ENCODE peak calls at places on chromosomes 13 and 19, in eight cellular contexts. One of them, this sample, is unnamed.

GRCh38 chr13:98542568-98543379 is 34.1 kb downstream of the STK24 start:
- DNase-seq in mesendoderm: no peak
- DNase-seq in HEK293T: no peak
- DNase-seq in Caco-2: no peak
- DNase-seq in activated T-cell treated with anti-CD3 and anti-CD28 coated beads, Interleukin-2, amount 50 U/mL, for 72 hours: no peak
- DNase-seq in Calu3: no peak
- DNase-seq in A549: no peak
- DNase-seq in uterus: no peak
- DNase-seq in this sample: no peak

GRCh38 chr13:31145417-31145816 is 16.3 kb downstream of the HSPH1 start:
- DNase-seq in mesendoderm: no peak
- DNase-seq in HEK293T: no peak
- DNase-seq in Caco-2: no peak
- DNase-seq in activated T-cell treated with anti-CD3 and anti-CD28 coated beads, Interleukin-2, amount 50 U/mL, for 72 hours: no peak
- DNase-seq in Calu3: no peak
- DNase-seq in A549: no peak
- DNase-seq in uterus: no peak
- DNase-seq in this sample: no peak

GRCh38 chr13:66665991-66666390 is 564.1 kb downstream of the PCDH9 start:
- DNase-seq in mesendoderm: peak; percentile 74
- DNase-seq in HEK293T: peak; percentile 55
- DNase-seq in Caco-2: no peak
- DNase-seq in activated T-cell treated with anti-CD3 and anti-CD28 coated beads, Interleukin-2, amount 50 U/mL, for 72 hours: no peak
- DNase-seq in Calu3: peak; percentile 3
- DNase-seq in A549: peak; percentile 61
- DNase-seq in uterus: no peak
- DNase-seq in this sample: no peak

GRCh38 chr13:30364133-30364532 is 56.8 kb upstream of the KATNAL1 start:
- DNase-seq in mesendoderm: peak; percentile 50
- DNase-seq in HEK293T: no peak
- DNase-seq in Caco-2: no peak
- DNase-seq in activated T-cell treated with anti-CD3 and anti-CD28 coated beads, Interleukin-2, amount 50 U/mL, for 72 hours: no peak
- DNase-seq in Calu3: no peak
- DNase-seq in A549: no peak
- DNase-seq in uterus: no peak
- DNase-seq in this sample: no peak

GRCh38 chr13:110376120-110376519 is 69.0 kb downstream of the COL4A2 start:
- DNase-seq in mesendoderm: no peak
- DNase-seq in HEK293T: no peak
- DNase-seq in Caco-2: no peak
- DNase-seq in activated T-cell treated with anti-CD3 and anti-CD28 coated beads, Interleukin-2, amount 50 U/mL, for 72 hours: no peak
- DNase-seq in Calu3: no peak
- DNase-seq in A549: no peak
- DNase-seq in uterus: no peak
- DNase-seq in this sample: no peak

GRCh38 chr13:68185767-68186166 is 955.6 kb upstream of the PCDH9 start:
- DNase-seq in mesendoderm: no peak
- DNase-seq in HEK293T: no peak
- DNase-seq in Caco-2: no peak
- DNase-seq in activated T-cell treated with anti-CD3 and anti-CD28 coated beads, Interleukin-2, amount 50 U/mL, for 72 hours: no peak
- DNase-seq in Calu3: no peak
- DNase-seq in A549: no peak
- DNase-seq in uterus: no peak
- DNase-seq in this sample: no peak

GRCh38 chr13:27827646-27828045 is 35.4 kb downstream of the GSX1 start:
- DNase-seq in mesendoderm: no peak
- DNase-seq in HEK293T: no peak
- DNase-seq in Caco-2: no peak
- DNase-seq in activated T-cell treated with anti-CD3 and anti-CD28 coated beads, Interleukin-2, amount 50 U/mL, for 72 hours: no peak
- DNase-seq in Calu3: no peak
- DNase-seq in A549: no peak
- DNase-seq in uterus: no peak
- DNase-seq in this sample: no peak

GRCh38 chr13:41565221-41565620 is 107.9 kb downstream of the RGCC start:
- DNase-seq in mesendoderm: no peak
- DNase-seq in HEK293T: no peak
- DNase-seq in Caco-2: no peak
- DNase-seq in activated T-cell treated with anti-CD3 and anti-CD28 coated beads, Interleukin-2, amount 50 U/mL, for 72 hours: no peak
- DNase-seq in Calu3: no peak
- DNase-seq in A549: no peak
- DNase-seq in uterus: no peak
- DNase-seq in this sample: no peak

GRCh38 chr13:111883571-111884343 is 183.2 kb upstream of the SOX1 start:
- DNase-seq in mesendoderm: no peak
- DNase-seq in HEK293T: no peak
- DNase-seq in Caco-2: no peak
- DNase-seq in activated T-cell treated with anti-CD3 and anti-CD28 coated beads, Interleukin-2, amount 50 U/mL, for 72 hours: no peak
- DNase-seq in Calu3: no peak
- DNase-seq in A549: no peak
- DNase-seq in uterus: no peak
- DNase-seq in this sample: no peak

GRCh38 chr13:50306096-50306495 is 290.9 kb downstream of the KCNRG start:
- DNase-seq in mesendoderm: no peak
- DNase-seq in HEK293T: no peak
- DNase-seq in Caco-2: no peak
- DNase-seq in activated T-cell treated with anti-CD3 and anti-CD28 coated beads, Interleukin-2, amount 50 U/mL, for 72 hours: no peak
- DNase-seq in Calu3: no peak
- DNase-seq in A549: no peak
- DNase-seq in uterus: no peak
- DNase-seq in this sample: no peak

GRCh38 chr19:43408043-43408442 is 6.6 kb upstream of the TEX101 start:
- DNase-seq in mesendoderm: no peak
- DNase-seq in HEK293T: no peak
- DNase-seq in Caco-2: no peak
- DNase-seq in activated T-cell treated with anti-CD3 and anti-CD28 coated beads, Interleukin-2, amount 50 U/mL, for 72 hours: no peak
- DNase-seq in Calu3: no peak
- DNase-seq in A549: no peak
- DNase-seq in uterus: no peak
- DNase-seq in this sample: no peak

GRCh38 chr13:46010148-46010547 is 42.4 kb downstream of the ZC3H13 start:
- DNase-seq in mesendoderm: peak; percentile 51
- DNase-seq in HEK293T: peak; percentile 4
- DNase-seq in Caco-2: no peak
- DNase-seq in activated T-cell treated with anti-CD3 and anti-CD28 coated beads, Interleukin-2, amount 50 U/mL, for 72 hours: no peak
- DNase-seq in Calu3: no peak
- DNase-seq in A549: peak; percentile 9
- DNase-seq in uterus: no peak
- DNase-seq in this sample: no peak

GRCh38 chr19:14203258-14203657 is 2.7 kb downstream of the ADGRL1 start:
- DNase-seq in mesendoderm: no peak
- DNase-seq in HEK293T: no peak
- DNase-seq in Caco-2: no peak
- DNase-seq in activated T-cell treated with anti-CD3 and anti-CD28 coated beads, Interleukin-2, amount 50 U/mL, for 72 hours: no peak
- DNase-seq in Calu3: no peak
- DNase-seq in A549: no peak
- DNase-seq in uterus: no peak
- DNase-seq in this sample: no peak

GRCh38 chr19:42198676-42199439 is 18.6 kb downstream of the DEDD2 start:
- DNase-seq in mesendoderm: peak; percentile 86
- DNase-seq in HEK293T: no peak
- DNase-seq in Caco-2: no peak
- DNase-seq in activated T-cell treated with anti-CD3 and anti-CD28 coated beads, Interleukin-2, amount 50 U/mL, for 72 hours: peak; percentile 73
- DNase-seq in Calu3: no peak
- DNase-seq in A549: no peak
- DNase-seq in uterus: no peak
- DNase-seq in this sample: no peak

GRCh38 chr13:74361274-74361673 is 227.1 kb upstream of the KLF12 start:
- DNase-seq in mesendoderm: no peak
- DNase-seq in HEK293T: no peak
- DNase-seq in Caco-2: no peak
- DNase-seq in activated T-cell treated with anti-CD3 and anti-CD28 coated beads, Interleukin-2, amount 50 U/mL, for 72 hours: no peak
- DNase-seq in Calu3: no peak
- DNase-seq in A549: no peak
- DNase-seq in uterus: no peak
- DNase-seq in this sample: no peak

GRCh38 chr19:57389194-57389729 is 392 bp upstream of the ZNF548 start:
- DNase-seq in mesendoderm: no peak
- DNase-seq in HEK293T: no peak
- DNase-seq in Caco-2: no peak
- DNase-seq in activated T-cell treated with anti-CD3 and anti-CD28 coated beads, Interleukin-2, amount 50 U/mL, for 72 hours: no peak
- DNase-seq in Calu3: no peak
- DNase-seq in A549: no peak
- DNase-seq in uterus: no peak
- DNase-seq in this sample: no peak

GRCh38 chr13:113653264-113654174 is 4.5 kb downstream of the ATP4B start:
- DNase-seq in mesendoderm: peak; percentile 74
- DNase-seq in HEK293T: no peak
- DNase-seq in Caco-2: peak; percentile 22
- DNase-seq in activated T-cell treated with anti-CD3 and anti-CD28 coated beads, Interleukin-2, amount 50 U/mL, for 72 hours: no peak
- DNase-seq in Calu3: no peak
- DNase-seq in A549: no peak
- DNase-seq in uterus: no peak
- DNase-seq in this sample: no peak

This sample was measured in PC-9.